ENCODE peak calls at places on chromosomes 11 and 22, in eight cellular contexts. J is ureter; Z is naive thymus-derived CD8-positive, alpha-beta T cell; Y is thoracic aorta; M is progenitor cell of endocrine pancreas; X is effector CD8-positive, alpha-beta T cell; F is GM10248; D is astrocyte. V is an unnamed sample.

GRCh38 chr11:17544181-17544622 is at the start of gene USH1C:
- DNase-seq in J (no peak), Z (peak; percentile 15), Y (no peak), M (no peak), X (no peak), F (no peak), D (no peak), V (peak; percentile 41)

GRCh38 chr11:107581147-107581546 is 9.8 kb upstream of the ELMOD1 start:
- DNase-seq in J (no peak), Z (no peak), Y (no peak), M (no peak), X (no peak), F (no peak), D (no peak), V (no peak)

GRCh38 chr22:27518583-27519437 is 282.7 kb downstream of the MN1 start:
- DNase-seq in J (no peak), Z (no peak), Y (no peak), M (no peak), X (no peak), F (no peak), D (peak; percentile 43), V (no peak)

GRCh38 chr22:45164217-45165123 is 745 bp downstream of the NUP50 start:
- DNase-seq in J (peak; percentile 47), Z (peak; percentile 31), Y (no peak), M (peak; percentile 28), X (peak; percentile 23), F (peak; percentile 53), D (peak; percentile 17), V (peak; percentile 52)

GRCh38 chr22:27718186-27719032 is 83.1 kb downstream of the MN1 start:
- DNase-seq in J (peak; percentile 64), Z (no peak), Y (peak; percentile 31), M (no peak), X (no peak), F (no peak), D (peak; percentile 97), V (peak; percentile 78)

GRCh38 chr22:48592931-48593330 is 1234.7 kb downstream of the BRD1 start:
- DNase-seq in J (no peak), Z (no peak), Y (no peak), M (no peak), X (no peak), F (no peak), D (no peak), V (no peak)

GRCh38 chr22:49571326-49571725 is 256.3 kb downstream of the BRD1 start:
- DNase-seq in J (peak; percentile 1), Z (no peak), Y (no peak), M (no peak), X (no peak), F (no peak), D (no peak), V (peak; percentile 9)

GRCh38 chr11:69940246-69940610 is 121.0 kb upstream of the FGF3 start:
- DNase-seq in J (no peak), Z (no peak), Y (no peak), M (no peak), X (no peak), F (no peak), D (no peak), V (no peak)

GRCh38 chr22:22974795-22975580 is 87.4 kb downstream of the IGLL5 start:
- DNase-seq in J (no peak), Z (no peak), Y (no peak), M (no peak), X (no peak), F (no peak), D (no peak), V (no peak)

GRCh38 chr11:118438314-118438931 is 2.1 kb downstream of the KMT2A start:
- DNase-seq in J (peak; percentile 55), Z (peak; percentile 75), Y (no peak), M (no peak), X (peak; percentile 41), F (peak; percentile 44), D (peak; percentile 83), V (no peak)

GRCh38 chr11:77559686-77560425 is 29.9 kb upstream of the AQP11 start:
- DNase-seq in J (no peak), Z (no peak), Y (no peak), M (no peak), X (no peak), F (no peak), D (peak; percentile 86), V (no peak)

GRCh38 chr22:32583921-32584335 is 109.3 kb downstream of the FBXO7 start:
- DNase-seq in J (no peak), Z (no peak), Y (no peak), M (no peak), X (no peak), F (no peak), D (no peak), V (no peak)

GRCh38 chr22:29146771-29147170 is 58.9 kb upstream of the EMID1 start:
- DNase-seq in J (no peak), Z (no peak), Y (no peak), M (no peak), X (no peak), F (no peak), D (no peak), V (no peak)

GRCh38 chr11:10294289-10294953 is 402 bp upstream of the SBF2 start:
- DNase-seq in J (peak; percentile 56), Z (peak; percentile 10), Y (no peak), M (no peak), X (no peak), F (no peak), D (no peak), V (peak; percentile 70)

GRCh38 chr11:83895516-83895915 is 609.3 kb upstream of the CCDC90B start:
- DNase-seq in J (no peak), Z (no peak), Y (no peak), M (no peak), X (no peak), F (no peak), D (peak; percentile 39), V (no peak)

GRCh38 chr11:128625766-128626165 is 38.4 kb upstream of the ETS1 start:
- DNase-seq in J (no peak), Z (no peak), Y (no peak), M (no peak), X (no peak), F (no peak), D (no peak), V (no peak)

GRCh38 chr11:116701297-116701801 is 71.4 kb downstream of the BUD13 start:
- DNase-seq in J (no peak), Z (no peak), Y (no peak), M (no peak), X (no peak), F (no peak), D (no peak), V (no peak)

GRCh38 chr11:13238879-13239514 is 38.6 kb upstream of the BMAL1 start:
- DNase-seq in J (no peak), Z (peak; percentile 53), Y (no peak), M (peak; percentile 20), X (no peak), F (peak; percentile 40), D (peak; percentile 18), V (peak; percentile 37)

V was measured in left ventricle myocardium superior.